ENCODE peak calls at places on chromosomes 6 and 20, in six cellular contexts. One of them, this sample, is unnamed.
A peak's percentile ranks its signal among the peaks of the same experiment; 100 is the strongest.

GRCh38 chr6:170108890-170109587 is 181.8 kb downstream of the DLL1 start:
- DNase-seq in right cardiac atrium: no peak
- DNase-seq in psoas muscle: no peak
- DNase-seq in lower lobe of right lung: no peak
- DNase-seq in spleen: peak; percentile 51
- DNase-seq in heart left ventricle: peak; percentile 18
- DNase-seq in this sample: no peak

GRCh38 chr20:22684763-22685443 is 100.5 kb upstream of the FOXA2 start:
- DNase-seq in heart left ventricle: no peak
- DNase-seq in psoas muscle: no peak
- DNase-seq in spleen: no peak
- DNase-seq in lower lobe of right lung: no peak
- DNase-seq in right cardiac atrium: no peak
- DNase-seq in this sample: no peak

GRCh38 chr20:62660768-62661167 is 18.5 kb downstream of the SLCO4A1 start:
- DNase-seq in psoas muscle: no peak
- DNase-seq in spleen: no peak
- DNase-seq in lower lobe of right lung: no peak
- DNase-seq in heart left ventricle: no peak
- DNase-seq in right cardiac atrium: no peak
- DNase-seq in this sample: no peak

GRCh38 chr6:113018351-113019151 is 671.4 kb downstream of the RFPL4B start:
- DNase-seq in spleen: no peak
- DNase-seq in psoas muscle: no peak
- DNase-seq in heart left ventricle: no peak
- DNase-seq in lower lobe of right lung: no peak
- DNase-seq in right cardiac atrium: peak; percentile 33
- DNase-seq in this sample: peak; percentile 31

GRCh38 chr6:16316741-16317251 is 78.4 kb downstream of the GMPR start:
- DNase-seq in psoas muscle: no peak
- DNase-seq in lower lobe of right lung: no peak
- DNase-seq in heart left ventricle: no peak
- DNase-seq in spleen: no peak
- DNase-seq in right cardiac atrium: no peak
- DNase-seq in this sample: peak; percentile 67

GRCh38 chr6:27517928-27518787 is 45.3 kb upstream of the ZNF184 start:
- DNase-seq in psoas muscle: no peak
- DNase-seq in spleen: no peak
- DNase-seq in heart left ventricle: no peak
- DNase-seq in right cardiac atrium: no peak
- DNase-seq in lower lobe of right lung: no peak
- DNase-seq in this sample: no peak

GRCh38 chr6:31794294-31794865 is 1.2 kb downstream of the VARS1 start:
- DNase-seq in lower lobe of right lung: no peak
- DNase-seq in heart left ventricle: no peak
- DNase-seq in psoas muscle: no peak
- DNase-seq in spleen: no peak
- DNase-seq in right cardiac atrium: no peak
- DNase-seq in this sample: peak; percentile 43

GRCh38 chr6:49145280-49145679 is 317.8 kb downstream of the MMUT start:
- DNase-seq in lower lobe of right lung: no peak
- DNase-seq in heart left ventricle: no peak
- DNase-seq in spleen: no peak
- DNase-seq in right cardiac atrium: no peak
- DNase-seq in psoas muscle: no peak
- DNase-seq in this sample: no peak

GRCh38 chr20:51583073-51583472 is 40.6 kb upstream of the NFATC2 start:
- DNase-seq in heart left ventricle: no peak
- DNase-seq in psoas muscle: no peak
- DNase-seq in right cardiac atrium: no peak
- DNase-seq in lower lobe of right lung: no peak
- DNase-seq in spleen: no peak
- DNase-seq in this sample: no peak

DNA sequence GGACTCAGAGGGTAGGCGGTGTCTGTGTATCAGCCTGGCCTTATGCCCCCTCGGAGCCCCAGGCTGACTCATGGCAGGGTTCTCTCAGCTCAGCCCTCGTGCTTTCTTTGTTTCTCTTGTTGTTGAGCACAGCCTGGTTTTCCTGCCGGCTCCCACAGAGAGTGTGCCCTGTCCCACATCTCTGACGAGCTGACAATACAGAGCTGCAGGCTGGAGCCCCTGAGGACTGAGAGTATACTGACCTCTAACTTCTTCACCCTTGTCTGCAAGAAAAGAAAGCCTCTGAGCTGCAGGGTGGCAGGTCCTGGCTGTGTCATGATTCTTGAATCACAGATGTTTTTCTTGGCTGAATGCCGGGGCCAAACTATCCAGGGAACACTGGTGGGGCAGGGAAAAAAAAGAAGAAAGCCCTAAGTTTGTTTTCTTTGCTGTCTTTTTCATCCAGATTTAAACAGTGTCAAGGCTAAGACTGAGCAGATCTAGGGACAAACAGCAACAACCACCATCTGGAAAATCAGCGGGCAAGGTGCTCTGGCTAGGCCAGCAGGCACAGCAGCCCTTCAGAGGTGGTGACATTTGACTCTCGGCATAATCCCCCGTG is 63.3 kb upstream of the ZNF133 start:
- DNase-seq in psoas muscle: peak; percentile 68
- DNase-seq in spleen: no peak
- DNase-seq in heart left ventricle: no peak
- DNase-seq in right cardiac atrium: peak; percentile 64
- DNase-seq in lower lobe of right lung: no peak
- DNase-seq in this sample: peak; percentile 81
- H3K4me3 ChIP-seq in psoas muscle: no peak overlapping the region
- H3K4me3 ChIP-seq in spleen: no peak overlapping the region
- H3K4me3 ChIP-seq in heart left ventricle: no peak overlapping the region
- H3K4me3 ChIP-seq in right cardiac atrium: no peak overlapping the region
- H3K4me3 ChIP-seq in lower lobe of right lung: no peak overlapping the region
- H3K4me3 ChIP-seq in this sample: no peak overlapping the region

GRCh38 chr20:59520814-59521213 is 83.5 kb upstream of the PHACTR3 start:
- DNase-seq in spleen: no peak
- DNase-seq in lower lobe of right lung: no peak
- DNase-seq in psoas muscle: no peak
- DNase-seq in right cardiac atrium: no peak
- DNase-seq in heart left ventricle: no peak
- DNase-seq in this sample: no peak

GRCh38 chr20:59525500-59526241 is 78.7 kb upstream of the PHACTR3 start:
- DNase-seq in psoas muscle: peak; percentile 64
- DNase-seq in lower lobe of right lung: no peak
- DNase-seq in right cardiac atrium: peak; percentile 80
- DNase-seq in spleen: no peak
- DNase-seq in heart left ventricle: peak; percentile 70
- DNase-seq in this sample: peak; percentile 44

DNA sequence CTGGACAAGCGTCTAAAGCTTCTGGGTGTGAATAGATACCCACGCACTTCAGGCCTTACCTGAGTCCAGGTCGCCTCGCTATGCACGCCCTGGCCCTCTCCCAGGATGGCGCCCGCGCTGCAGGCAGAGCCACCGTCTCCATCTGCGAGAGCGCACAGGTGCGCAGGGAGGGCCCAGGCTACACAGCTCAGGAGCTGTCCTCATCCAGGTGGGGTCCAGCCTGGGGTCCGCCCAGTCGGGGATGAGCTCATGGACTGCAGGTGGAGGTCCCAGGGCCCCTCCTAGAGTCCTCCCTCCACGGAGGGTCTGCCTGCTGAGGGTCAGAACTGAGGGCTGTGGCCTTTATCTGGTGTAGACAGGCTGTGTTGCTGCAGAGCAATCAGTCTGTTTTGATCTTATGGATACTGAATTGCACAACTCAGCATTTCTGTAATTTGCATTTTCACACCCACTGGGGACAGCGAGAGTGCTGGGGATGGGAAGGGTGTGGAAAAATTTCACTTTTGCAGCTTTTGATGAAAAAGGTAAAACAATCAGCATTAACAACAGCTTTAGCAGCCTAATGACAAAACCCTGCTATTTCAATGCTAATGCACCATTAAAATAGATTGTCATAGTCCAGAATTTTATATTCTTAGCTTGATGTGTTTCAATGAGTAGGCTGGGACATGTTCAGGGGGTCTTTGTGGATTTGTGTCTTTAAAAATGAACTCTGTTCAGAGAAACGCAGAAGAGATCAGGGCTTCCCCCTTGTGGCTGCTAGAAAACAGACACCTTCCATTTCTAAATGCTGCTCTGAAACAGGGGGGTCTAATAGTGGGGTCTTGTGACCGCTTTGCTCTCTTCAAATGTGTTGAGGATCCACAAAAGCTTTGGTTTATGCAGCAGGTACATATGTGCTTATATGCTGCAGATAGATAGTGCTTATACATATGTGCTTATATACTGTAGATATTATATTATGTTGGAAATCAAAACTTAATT is 77.8 kb upstream of the PHACTR3 start:
- DNase-seq in lower lobe of right lung: no peak
- DNase-seq in heart left ventricle: no peak
- DNase-seq in psoas muscle: no peak
- DNase-seq in right cardiac atrium: peak; percentile 42
- DNase-seq in spleen: no peak
- DNase-seq in this sample: no peak
- H3K27me3 ChIP-seq in lower lobe of right lung: peaks cover 50% of the 10 kb centered on the region
- H3K27me3 ChIP-seq in heart left ventricle: peaks cover 74% of the 10 kb centered on the region
- H3K27me3 ChIP-seq in psoas muscle: no peaks in the 10 kb centered on the region
- H3K27me3 ChIP-seq in right cardiac atrium: no peaks in the 10 kb centered on the region
- H3K27me3 ChIP-seq in spleen: peaks cover 22% of the 10 kb centered on the region
- H3K27me3 ChIP-seq in this sample: peaks cover 16% of the 10 kb centered on the region

GRCh38 chr6:158914923-158915322 is 85.1 kb downstream of the RSPH3 start:
- DNase-seq in spleen: no peak
- DNase-seq in right cardiac atrium: no peak
- DNase-seq in lower lobe of right lung: no peak
- DNase-seq in psoas muscle: no peak
- DNase-seq in heart left ventricle: no peak
- DNase-seq in this sample: no peak
- H3K4me3 ChIP-seq in spleen: no peak overlapping the region
- H3K4me3 ChIP-seq in right cardiac atrium: no peak overlapping the region
- H3K4me3 ChIP-seq in lower lobe of right lung: no peak overlapping the region
- H3K4me3 ChIP-seq in psoas muscle: no peak overlapping the region
- H3K4me3 ChIP-seq in heart left ventricle: no peak overlapping the region
- H3K4me3 ChIP-seq in this sample: no peak overlapping the region

GRCh38 chr6:6001443-6001842 is 5.3 kb downstream of the NRN1 start:
- DNase-seq in spleen: no peak
- DNase-seq in lower lobe of right lung: no peak
- DNase-seq in psoas muscle: no peak
- DNase-seq in heart left ventricle: no peak
- DNase-seq in right cardiac atrium: no peak
- DNase-seq in this sample: no peak
- H3K27me3 ChIP-seq in spleen: peaks cover 93% of the 10 kb centered on the region
- H3K27me3 ChIP-seq in lower lobe of right lung: peaks cover 99% of the 10 kb centered on the region
- H3K27me3 ChIP-seq in psoas muscle: peaks cover 63% of the 10 kb centered on the region
- H3K27me3 ChIP-seq in heart left ventricle: peaks cover 100% of the 10 kb centered on the region
- H3K27me3 ChIP-seq in right cardiac atrium: no peaks in the 10 kb centered on the region
- H3K27me3 ChIP-seq in this sample: no peaks in the 10 kb centered on the region

DNA sequence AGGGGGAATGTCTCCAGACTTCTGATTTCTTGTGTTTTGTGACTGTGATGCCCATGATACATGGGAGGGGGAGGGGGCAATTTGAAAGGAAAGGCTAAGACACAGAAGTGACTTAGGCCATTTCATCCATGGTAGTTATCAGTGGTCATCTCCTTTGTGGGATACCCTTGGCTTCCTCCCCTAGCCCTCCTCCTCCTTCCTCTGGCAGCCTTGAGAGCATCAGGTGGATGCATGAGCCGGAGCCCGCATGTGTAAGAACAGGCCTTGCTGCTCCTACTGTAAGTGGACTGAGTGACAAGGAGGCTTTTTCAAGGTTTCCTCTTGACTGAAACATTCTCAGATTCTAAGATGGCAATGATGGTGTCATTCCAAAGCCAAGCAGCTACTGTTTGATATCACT is 872 bp downstream of the CD83 start:
- DNase-seq in psoas muscle: no peak
- DNase-seq in spleen: no peak
- DNase-seq in lower lobe of right lung: no peak
- DNase-seq in right cardiac atrium: no peak
- DNase-seq in heart left ventricle: no peak
- DNase-seq in this sample: no peak
- H3K4me3 ChIP-seq in psoas muscle: peak overlapping the region; percentile 80
- H3K4me3 ChIP-seq in spleen: peak overlapping the region; percentile 60
- H3K4me3 ChIP-seq in lower lobe of right lung: peak overlapping the region; percentile 74
- H3K4me3 ChIP-seq in right cardiac atrium: no peak overlapping the region
- H3K4me3 ChIP-seq in heart left ventricle: peak overlapping the region; percentile 72
- H3K4me3 ChIP-seq in this sample: peak overlapping the region; percentile 72

DNA sequence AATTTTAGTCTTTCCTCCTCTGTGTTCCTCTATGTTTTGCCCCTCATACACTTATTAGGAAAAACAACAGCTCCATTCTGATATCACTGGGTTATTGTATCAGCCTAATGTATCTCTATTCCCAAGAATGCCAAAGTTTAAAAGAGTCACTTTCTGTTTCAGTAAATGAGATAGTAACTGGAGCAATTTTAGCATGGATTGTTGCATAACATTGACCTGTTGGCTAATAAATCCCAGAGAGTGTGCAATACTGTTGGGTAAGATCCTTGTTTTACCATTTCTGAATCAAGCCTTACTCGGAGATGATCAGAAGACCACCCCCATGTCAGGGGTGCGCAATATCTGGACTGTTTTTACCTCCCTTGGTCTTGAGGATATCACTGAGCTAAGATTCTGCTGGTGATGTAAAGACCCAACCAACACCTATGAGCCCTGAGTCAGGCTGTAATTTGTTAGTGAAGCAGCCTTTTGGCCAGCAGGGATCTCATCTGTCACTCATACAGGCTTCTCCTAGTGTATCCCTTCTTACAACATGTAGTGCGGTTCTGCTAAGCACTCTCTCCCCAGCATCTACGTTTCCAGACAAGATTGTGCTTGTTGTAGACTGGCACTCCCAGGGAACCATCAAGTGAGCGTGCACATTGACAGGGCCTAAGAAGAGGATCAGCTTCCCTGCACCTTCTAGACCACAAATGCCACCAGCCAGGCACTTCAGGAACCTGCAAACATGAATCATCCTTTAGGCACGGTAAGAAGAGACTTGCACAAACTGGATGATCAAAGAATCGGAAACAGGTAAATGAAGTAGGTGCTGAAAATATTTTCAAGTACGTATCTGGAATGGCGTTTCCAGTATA is 11.5 kb upstream of the IPCEF1 start:
- DNase-seq in right cardiac atrium: no peak
- DNase-seq in heart left ventricle: no peak
- DNase-seq in lower lobe of right lung: no peak
- DNase-seq in spleen: no peak
- DNase-seq in psoas muscle: no peak
- DNase-seq in this sample: no peak
- H3K27me3 ChIP-seq in right cardiac atrium: no peaks in the 10 kb centered on the region
- H3K27me3 ChIP-seq in heart left ventricle: no peaks in the 10 kb centered on the region
- H3K27me3 ChIP-seq in lower lobe of right lung: no peaks in the 10 kb centered on the region
- H3K27me3 ChIP-seq in spleen: no peaks in the 10 kb centered on the region
- H3K27me3 ChIP-seq in psoas muscle: peaks cover 2% of the 10 kb centered on the region
- H3K27me3 ChIP-seq in this sample: no peaks in the 10 kb centered on the region

GRCh38 chr6:37971711-37972410 is 152.3 kb downstream of the ZFAND3 start:
- DNase-seq in psoas muscle: no peak
- DNase-seq in spleen: no peak
- DNase-seq in heart left ventricle: no peak
- DNase-seq in right cardiac atrium: no peak
- DNase-seq in lower lobe of right lung: no peak
- DNase-seq in this sample: no peak

GRCh38 chr6:37971263-37971662 is 151.7 kb downstream of the ZFAND3 start:
- DNase-seq in lower lobe of right lung: no peak
- DNase-seq in heart left ventricle: no peak
- DNase-seq in psoas muscle: no peak
- DNase-seq in spleen: no peak
- DNase-seq in right cardiac atrium: no peak
- DNase-seq in this sample: no peak

GRCh38 chr6:37966801-37967200 is 147.3 kb downstream of the ZFAND3 start:
- DNase-seq in spleen: no peak
- DNase-seq in right cardiac atrium: no peak
- DNase-seq in lower lobe of right lung: no peak
- DNase-seq in psoas muscle: no peak
- DNase-seq in heart left ventricle: no peak
- DNase-seq in this sample: no peak

GRCh38 chr6:37965964-37966676 is 146.6 kb downstream of the ZFAND3 start:
- DNase-seq in right cardiac atrium: no peak
- DNase-seq in heart left ventricle: no peak
- DNase-seq in psoas muscle: no peak
- DNase-seq in lower lobe of right lung: no peak
- DNase-seq in spleen: no peak
- DNase-seq in this sample: peak; percentile 68

GRCh38 chr6:37967651-37968050 is 148.1 kb downstream of the ZFAND3 start:
- DNase-seq in right cardiac atrium: no peak
- DNase-seq in psoas muscle: no peak
- DNase-seq in lower lobe of right lung: no peak
- DNase-seq in heart left ventricle: no peak
- DNase-seq in spleen: no peak
- DNase-seq in this sample: no peak
- H3K4me3 ChIP-seq in right cardiac atrium: no peak overlapping the region
- H3K4me3 ChIP-seq in psoas muscle: no peak overlapping the region
- H3K4me3 ChIP-seq in lower lobe of right lung: no peak overlapping the region
- H3K4me3 ChIP-seq in heart left ventricle: no peak overlapping the region
- H3K4me3 ChIP-seq in spleen: no peak overlapping the region
- H3K4me3 ChIP-seq in this sample: no peak overlapping the region